ENCODE peak calls at places on chromosomes 5 and 9, in four cellular contexts. F is activated CD8-positive, alpha-beta memory T cell treated with anti-CD3 and anti-CD28 coated beads for 4 hours; B is activated effector memory CD4-positive, alpha-beta T cell treated with anti-CD3 and anti-CD28 coated beads, Interleukin-2, amount 50 U/mL, for 16 hours; P is stimulated activated CD4-positive, alpha-beta T cell treated with anti-CD3 and anti-CD28 coated beads, Interleukin-2, amount 100 ng/mL, for 24 hours. X is an unnamed sample.

GRCh38 chr9:132662152-132662945 is 7.4 kb downstream of the DDX31 start:
- DNase-seq in P (no peak), F (no peak), B (no peak), X (no peak)

GRCh38 chr5:181047921-181048320 is 7.9 kb downstream of the BTNL9 start:
- DNase-seq in P (no peak), F (no peak), B (no peak), X (no peak)

GRCh38 chr5:40904994-40905306 is 4.3 kb upstream of the C7 start:
- DNase-seq in F (no peak), B (no peak), P (no peak), X (no peak)

GRCh38 chr9:98962181-98962560 is 18.5 kb downstream of the COL15A1 start:
- DNase-seq in F (no peak), B (no peak), P (no peak), X (no peak)

GRCh38 chr9:87529666-87530065 is 32.0 kb downstream of the DAPK1 start:
- DNase-seq in P (no peak), F (no peak), B (no peak), X (no peak)

GRCh38 chr9:136497916-136498695 is 15.3 kb upstream of the SEC16A start:
- DNase-seq in P (no peak), B (no peak), F (no peak), X (no peak)

GRCh38 chr9:124436320-124436719 is 13.9 kb upstream of the ADGRD2 start:
- DNase-seq in F (no peak), B (no peak), P (no peak), X (no peak)

GRCh38 chr5:14630706-14631105 is 33.8 kb upstream of the OTULIN start:
- DNase-seq in B (no peak), F (no peak), P (no peak), X (no peak)

GRCh38 chr5:116084231-116084630 is 594 bp upstream of the COMMD10 start:
- DNase-seq in F (no peak), B (no peak), P (peak; percentile 26), X (peak; percentile 5)

GRCh38 chr9:20835364-20836286 is 151.6 kb downstream of the FOCAD start:
- DNase-seq in B (no peak), P (no peak), F (no peak), X (no peak)

GRCh38 chr5:78505860-78506259 is 142.7 kb downstream of the LHFPL2 start:
- DNase-seq in P (no peak), B (no peak), F (no peak), X (no peak)

GRCh38 chr5:171762016-171762415 is 23.6 kb upstream of the SMIM23 start:
- DNase-seq in P (no peak), B (no peak), F (no peak), X (no peak)

GRCh38 chr9:137787786-137788505 is 89.6 kb upstream of the CACNA1B start:
- DNase-seq in P (no peak), F (no peak), B (no peak), X (no peak)